ENCODE peak calls at places on chromosomes 6 and 20, in eight cellular contexts. P is SK-N-SH, Y is GM23338, C is breast epithelium, I is HepG2, U is HL-60, D is sigmoid colon, M is stomach. X is an unnamed sample.
A peak's percentile ranks its signal among the peaks of the same experiment; 100 is the strongest.

GRCh38 chr6:42349753-42350573 is 101.8 kb downstream of the TRERF1 start:
- DNase-seq in P (peak; percentile 77), Y (no peak), C (no peak), I (no peak), U (no peak), D (no peak), M (no peak), X (peak; percentile 43)

GRCh38 chr6:133092199-133092598 is 149.0 kb upstream of the EYA4 start:
- DNase-seq in P (no peak), Y (no peak), C (no peak), I (no peak), U (no peak), D (no peak), M (no peak), X (no peak)

GRCh38 chr6:1872649-1873131 is 263.0 kb downstream of the FOXC1 start:
- DNase-seq in P (peak; percentile 52), Y (peak; percentile 65), C (no peak), I (no peak), U (no peak), D (no peak), M (no peak), X (no peak)

GRCh38 chr6:32517654-32518445 is 12.2 kb downstream of the HLA-DRB5 start:
- DNase-seq in P (no peak), Y (no peak), C (no peak), I (no peak), U (no peak), D (no peak), M (no peak), X (no peak)

GRCh38 chr20:9989066-9989724 is 45.6 kb upstream of the ANKEF1 start:
- DNase-seq in P (no peak), Y (no peak), C (no peak), I (no peak), U (no peak), D (no peak), M (no peak), X (no peak)

GRCh38 chr6:18359237-18359885 is 27.8 kb upstream of the RNF144B start:
- DNase-seq in P (no peak), Y (no peak), C (no peak), I (no peak), U (no peak), D (no peak), M (no peak), X (no peak)

GRCh38 chr6:56101141-56101553 is 146.2 kb downstream of the COL21A1 start:
- DNase-seq in P (no peak), Y (no peak), C (no peak), I (peak; percentile 48), U (peak; percentile 82), D (no peak), M (no peak), X (no peak)

GRCh38 chr6:121333196-121333595 is 1.1 kb downstream of the TBC1D32 start:
- DNase-seq in P (no peak), Y (no peak), C (no peak), I (no peak), U (no peak), D (no peak), M (no peak), X (no peak)

GRCh38 chr20:3927486-3928291 is 38.5 kb downstream of the PANK2 start:
- DNase-seq in P (no peak), Y (peak; percentile 64), C (no peak), I (no peak), U (peak; percentile 89), D (no peak), M (no peak), X (no peak)

GRCh38 chr6:82017316-82017715 is 230.2 kb downstream of the IBTK start:
- DNase-seq in P (no peak), Y (peak; percentile 54), C (no peak), I (peak; percentile 79), U (no peak), D (peak; percentile 82), M (no peak), X (no peak)

GRCh38 chr20:25023316-25023715 is 30.8 kb upstream of the APMAP start:
- DNase-seq in P (no peak), Y (no peak), C (no peak), I (no peak), U (no peak), D (peak; percentile 55), M (peak; percentile 24), X (peak; percentile 40)

GRCh38 chr20:3710027-3710426 is 2.4 kb downstream of the SIGLEC1 start:
- DNase-seq in P (no peak), Y (no peak), C (no peak), I (no peak), U (no peak), D (no peak), M (no peak), X (no peak)

GRCh38 chr6:134938896-134939295 is 11.0 kb downstream of the ALDH8A1 start:
- DNase-seq in P (no peak), Y (no peak), C (no peak), I (no peak), U (no peak), D (no peak), M (no peak), X (no peak)

GRCh38 chr6:118650500-118651281 is 700 bp downstream of the CEP85L start:
- DNase-seq in P (peak; percentile 77), Y (peak; percentile 74), C (no peak), I (no peak), U (no peak), D (peak; percentile 82), M (peak; percentile 44), X (peak; percentile 74)

GRCh38 chr6:156582509-156582992 is 194.6 kb upstream of the ARID1B start:
- DNase-seq in P (no peak), Y (no peak), C (no peak), I (no peak), U (no peak), D (no peak), M (no peak), X (no peak)

GRCh38 chr6:102028173-102028572 is 634.7 kb downstream of the GRIK2 start:
- DNase-seq in P (no peak), Y (no peak), C (no peak), I (no peak), U (no peak), D (no peak), M (no peak), X (no peak)

GRCh38 chr6:105322499-105323231 is 80.2 kb downstream of the PREP start:
- DNase-seq in P (no peak), Y (no peak), C (no peak), I (no peak), U (no peak), D (no peak), M (no peak), X (no peak)

GRCh38 chr6:90790696-90791095 is 203.8 kb upstream of the MAP3K7 start:
- DNase-seq in P (no peak), Y (no peak), C (no peak), I (no peak), U (no peak), D (no peak), M (no peak), X (no peak)

GRCh38 chr6:70234561-70235236 is 68.2 kb downstream of the COL9A1 start:
- DNase-seq in P (no peak), Y (no peak), C (no peak), I (no peak), U (no peak), D (no peak), M (no peak), X (no peak)

GRCh38 chr6:79373246-79373645 is 138.8 kb upstream of the HMGN3 start:
- DNase-seq in P (no peak), Y (no peak), C (no peak), I (no peak), U (no peak), D (no peak), M (peak; percentile 53), X (no peak)

GRCh38 chr6:112245511-112246203 is 8.7 kb downstream of the LAMA4 start:
- DNase-seq in P (no peak), Y (no peak), C (no peak), I (no peak), U (no peak), D (no peak), M (no peak), X (no peak)

GRCh38 chr20:43721429-43722152 is 5.2 kb downstream of the GTSF1L start:
- DNase-seq in P (no peak), Y (peak; percentile 34), C (no peak), I (no peak), U (no peak), D (no peak), M (no peak), X (no peak)

DNA sequence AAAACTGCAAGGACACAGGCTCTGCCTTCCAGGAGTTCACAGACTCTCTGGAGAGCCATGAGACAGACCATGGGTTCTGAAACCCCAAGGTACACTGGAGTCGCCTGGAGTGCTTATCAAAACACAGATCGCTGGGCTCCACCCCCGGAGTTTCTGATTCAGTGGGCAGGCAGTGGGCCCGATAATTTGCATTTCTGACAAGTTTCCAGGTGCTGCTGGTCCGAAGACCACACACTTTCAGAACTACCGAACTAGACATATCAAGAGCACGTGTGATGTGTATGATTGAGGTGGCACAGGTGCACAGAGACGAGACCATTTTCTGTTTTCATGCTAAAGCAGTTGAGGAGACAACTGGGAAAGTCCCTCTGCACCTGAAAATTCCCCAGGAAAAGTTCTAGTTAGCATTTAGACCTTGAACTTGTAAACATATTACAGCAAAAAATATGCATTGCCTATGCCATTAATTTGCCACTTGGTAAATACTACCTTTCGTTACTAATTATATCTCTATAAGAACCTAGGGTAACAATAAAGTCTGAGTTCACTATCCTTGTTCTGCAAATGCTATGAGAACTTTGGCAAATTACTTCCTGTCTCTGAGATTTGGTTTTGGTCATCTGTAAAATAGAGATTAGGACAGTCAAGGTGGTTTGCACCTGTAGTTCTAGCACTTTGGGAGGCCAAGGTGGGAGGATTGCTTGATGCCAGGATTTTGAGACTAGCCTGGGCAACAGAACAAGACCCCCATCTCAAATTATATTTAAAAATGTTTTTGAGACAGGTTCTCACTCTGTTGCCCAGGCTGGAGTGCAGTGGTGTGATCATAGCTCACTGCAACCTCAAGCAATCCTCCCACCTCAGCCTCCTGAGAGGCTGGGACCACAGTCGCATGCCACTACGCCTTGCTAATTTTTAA is 14.3 kb upstream of the PIM1 start:
- DNase-seq in P (no peak), Y (no peak), C (no peak), I (no peak), U (no peak), D (no peak), M (peak; percentile 40), X (no peak)
- TF ChIP-seq POLR2AphosphoS5 in P (no peak), Y (no peak), C (no peak), I (no peak), U (no peak), D (no peak), M (no peak), X (no peak)

GRCh38 chr6:128487055-128487454 is 33.3 kb downstream of the PTPRK start:
- DNase-seq in P (no peak), Y (peak; percentile 42), C (no peak), I (peak; percentile 46), U (no peak), D (no peak), M (no peak), X (no peak)
- TF ChIP-seq CTCF in P (peak; percentile 48), Y (peak; percentile 44), C (no peak), I (peak; percentile 60), U (no peak), D (no peak), M (no peak), X (no peak)

GRCh38 chr6:141437685-141438084 is 695.0 kb upstream of the GJE1 start:
- DNase-seq in P (no peak), Y (no peak), C (no peak), I (no peak), U (no peak), D (no peak), M (no peak), X (no peak)
- TF ChIP-seq POLR2AphosphoS5 in P (no peak), Y (no peak), C (no peak), I (no peak), U (no peak), D (no peak), M (no peak), X (no peak)

GRCh38 chr6:3336066-3336786 is 77.5 kb downstream of the PSMG4 start:
- DNase-seq in P (no peak), Y (no peak), C (no peak), I (no peak), U (no peak), D (no peak), M (no peak), X (no peak)
- TF ChIP-seq CTCF in P (no peak), Y (no peak), C (no peak), I (no peak), U (no peak), D (no peak), M (no peak), X (no peak)

X was measured in suprapubic skin.